ENCODE peak calls at places on chromosomes 12 and 14, in six cellular contexts. Y is CD8-positive, alpha-beta memory T cell; I is GM23248; V is A549; H is mammary epithelial cell; E is transverse colon. M is an unnamed sample. For H3K4me1 and H3K9me3, the result is how much of the 10 kb centered on the place peaks cover.

GRCh38 chr12:126418357-126418756 is 1353.1 kb downstream of the AACS start:
- DNase-seq in Y (no peak), I (no peak), V (no peak), H (no peak), E (no peak), M (no peak)

GRCh38 chr12:49903700-49904423 is at the start of gene FAIM2:
- DNase-seq in Y (peak), I (peak), V (no peak), H (no peak), E (peak), M (no peak)

GRCh38 chr12:53550595-53550994 is 43.3 kb upstream of the NPFF start:
- DNase-seq in Y (no peak), I (peak), V (no peak), H (peak), E (no peak), M (no peak)

GRCh38 chr12:9132008-9132535 is 16.4 kb upstream of the A2M start:
- DNase-seq in Y (no peak), I (no peak), V (peak), H (peak), E (no peak), M (no peak)

GRCh38 chr12:6038160-6038559 is 86.3 kb downstream of the VWF start:
- DNase-seq in Y (no peak), I (peak), V (peak), H (peak), E (peak), M (no peak)

GRCh38 chr12:74780458-74781241 is 243.0 kb downstream of the ATXN7L3B start:
- DNase-seq in Y (no peak), I (peak), V (no peak), H (peak), E (no peak), M (no peak)

GRCh38 chr12:69240625-69240984 is 1.2 kb downstream of the CPSF6 start:
- DNase-seq in Y (peak), I (peak), V (peak), H (peak), E (no peak), M (no peak)

GRCh38 chr12:45435945-45436710 is 220.2 kb downstream of the ANO6 start:
- DNase-seq in Y (no peak), I (peak), V (no peak), H (peak), E (no peak), M (no peak)

GRCh38 chr12:41185946-41186345 is 2.2 kb upstream of the PDZRN4 start:
- DNase-seq in Y (no peak), I (peak), V (no peak), H (no peak), E (no peak), M (no peak)

GRCh38 chr12:2960432-2960956 is 1.3 kb downstream of the TEAD4 start:
- DNase-seq in Y (no peak), I (peak), V (peak), H (peak), E (no peak), M (peak)

GRCh38 chr12:98227162-98227561 is 288.2 kb upstream of the TMPO start:
- DNase-seq in Y (no peak), I (peak), V (peak), H (no peak), E (no peak), M (no peak)

GRCh38 chr14:104588066-104588857 is 8.7 kb downstream of the C14orf180 start:
- DNase-seq in Y (no peak), I (no peak), V (no peak), H (no peak), E (no peak), M (no peak)

GRCh38 chr12:66603458-66603857 is 75.4 kb downstream of the GRIP1 start:
- DNase-seq in Y (no peak), I (no peak), V (no peak), H (no peak), E (no peak), M (peak)

GRCh38 chr12:44812062-44812461 is 64.1 kb downstream of the NELL2 start:
- DNase-seq in Y (peak), I (no peak), V (peak), H (peak), E (no peak), M (no peak)

GRCh38 chr12:24599737-24600136 is 349.2 kb downstream of the BCAT1 start:
- DNase-seq in Y (no peak), I (no peak), V (no peak), H (no peak), E (no peak), M (no peak)

GRCh38 chr12:107536613-107537012 is 149.0 kb upstream of the PWP1 start:
- DNase-seq in Y (no peak), I (no peak), V (no peak), H (no peak), E (no peak), M (no peak)

GRCh38 chr14:88911811-88912210 is 87.4 kb downstream of the TTC8 start:
- DNase-seq in Y (no peak), I (no peak), V (no peak), H (no peak), E (no peak), M (no peak)

GRCh38 chr12:115166698-115167315 is 482.8 kb upstream of the TBX3 start:
- DNase-seq in Y (no peak), I (no peak), V (peak), H (no peak), E (no peak), M (no peak)

GRCh38 chr14:99182548-99183115 is 89.4 kb downstream of the BCL11B start:
- DNase-seq in Y (no peak), I (no peak), V (no peak), H (no peak), E (no peak), M (no peak)

DNA sequence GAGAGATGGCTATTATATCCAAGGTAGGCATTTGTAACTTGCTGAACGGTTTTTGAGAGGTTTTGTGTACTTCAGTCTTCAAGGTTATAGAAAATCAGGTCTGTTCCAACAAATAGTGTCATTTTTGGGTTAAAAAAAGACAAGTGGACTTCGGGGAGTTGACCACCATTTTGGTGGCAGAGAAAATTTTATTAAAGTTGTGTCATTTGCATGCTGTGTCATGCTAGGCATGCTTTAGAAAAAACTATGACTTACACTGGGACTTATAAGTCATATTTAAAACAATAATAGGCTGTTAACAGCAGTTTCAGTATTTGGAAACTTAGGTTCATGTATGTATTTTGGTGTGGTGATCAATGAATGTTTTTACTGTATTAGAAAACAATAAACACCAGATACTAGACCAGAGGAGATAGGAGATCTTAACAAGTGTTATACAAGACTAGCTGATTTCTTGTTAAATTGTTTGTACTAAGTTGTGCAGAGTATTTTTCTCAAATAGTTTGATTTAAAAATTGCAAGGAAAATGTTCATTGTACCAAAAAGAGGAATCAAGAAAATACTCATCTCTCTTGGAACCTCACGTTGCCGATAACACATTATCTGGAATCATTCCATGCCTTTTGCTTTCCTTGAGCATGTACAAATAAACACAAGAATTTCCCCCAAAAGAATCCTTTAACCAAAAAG is 1.4 kb downstream of the RAN start:
- DNase-seq in Y (no peak), I (peak), V (no peak), H (peak), E (no peak), M (no peak)
- H3K4me1 ChIP-seq in Y (under half), I (under half), V (under half), H (under half), E (under half), M (under half)

GRCh38 chr14:85793533-85793932 is 263.6 kb downstream of the FLRT2 start:
- DNase-seq in Y (no peak), I (no peak), V (no peak), H (no peak), E (no peak), M (no peak)
- H3K9me3 ChIP-seq in Y (under half), I (under half), V (under half), H (under half), E (under half), M (under half)

GRCh38 chr12:91182664-91183455 is at the start of gene DCN:
- DNase-seq in Y (no peak), I (peak), V (no peak), H (no peak), E (no peak), M (no peak)
- H3K4me1 ChIP-seq in Y (under half), I (under half), V (under half), H (under half), E (under half), M (under half)

DNA sequence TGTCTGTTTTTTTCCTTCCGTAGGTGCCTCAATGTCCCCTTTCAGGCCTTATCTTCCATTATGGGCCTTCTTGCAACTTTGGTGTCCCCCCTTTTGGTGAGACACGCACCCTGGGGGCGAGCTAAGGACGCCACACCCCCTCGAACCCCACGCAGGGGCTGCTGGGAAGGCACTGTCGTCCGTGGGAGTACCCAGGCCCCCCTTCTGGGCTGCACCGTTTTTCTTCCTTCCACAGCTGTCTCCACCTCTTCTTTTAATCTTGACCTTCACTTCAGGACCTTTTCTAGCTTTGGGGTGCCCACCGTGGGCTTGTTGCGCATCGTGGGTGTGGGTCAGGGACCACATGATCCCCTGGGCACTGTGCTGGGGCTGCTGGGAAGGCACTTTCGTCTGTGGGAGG is 271.8 kb downstream of the ALG10 start:
- DNase-seq in Y (no peak), I (no peak), V (no peak), H (no peak), E (no peak), M (no peak)
- H3K9me3 ChIP-seq in Y (under half), I (under half), V (under half), H (half or more), E (under half), M (under half)

GRCh38 chr12:108846320-108846719 is 11.1 kb downstream of the SSH1 start:
- DNase-seq in Y (no peak), I (peak), V (no peak), H (no peak), E (no peak), M (no peak)

GRCh38 chr12:108842364-108842763 is 15.0 kb downstream of the SSH1 start:
- DNase-seq in Y (no peak), I (no peak), V (no peak), H (no peak), E (no peak), M (no peak)

GRCh38 chr12:108845696-108846095 is 11.7 kb downstream of the SSH1 start:
- DNase-seq in Y (no peak), I (no peak), V (no peak), H (no peak), E (no peak), M (no peak)

GRCh38 chr12:108840605-108841328 is 16.6 kb downstream of the SSH1 start:
- DNase-seq in Y (no peak), I (no peak), V (no peak), H (no peak), E (no peak), M (no peak)

GRCh38 chr12:108843187-108843586 is 14.2 kb downstream of the SSH1 start:
- DNase-seq in Y (no peak), I (no peak), V (no peak), H (no peak), E (no peak), M (no peak)
- H3K4me1 ChIP-seq in Y (under half), I (under half), V (under half), H (under half), E (under half), M (under half)

GRCh38 chr14:28348797-28349196 is 417.8 kb upstream of the FOXG1 start:
- DNase-seq in Y (no peak), I (no peak), V (no peak), H (no peak), E (no peak), M (no peak)
- H3K9me3 ChIP-seq in Y (under half), I (under half), V (under half), H (under half), E (under half), M (under half)

DNA sequence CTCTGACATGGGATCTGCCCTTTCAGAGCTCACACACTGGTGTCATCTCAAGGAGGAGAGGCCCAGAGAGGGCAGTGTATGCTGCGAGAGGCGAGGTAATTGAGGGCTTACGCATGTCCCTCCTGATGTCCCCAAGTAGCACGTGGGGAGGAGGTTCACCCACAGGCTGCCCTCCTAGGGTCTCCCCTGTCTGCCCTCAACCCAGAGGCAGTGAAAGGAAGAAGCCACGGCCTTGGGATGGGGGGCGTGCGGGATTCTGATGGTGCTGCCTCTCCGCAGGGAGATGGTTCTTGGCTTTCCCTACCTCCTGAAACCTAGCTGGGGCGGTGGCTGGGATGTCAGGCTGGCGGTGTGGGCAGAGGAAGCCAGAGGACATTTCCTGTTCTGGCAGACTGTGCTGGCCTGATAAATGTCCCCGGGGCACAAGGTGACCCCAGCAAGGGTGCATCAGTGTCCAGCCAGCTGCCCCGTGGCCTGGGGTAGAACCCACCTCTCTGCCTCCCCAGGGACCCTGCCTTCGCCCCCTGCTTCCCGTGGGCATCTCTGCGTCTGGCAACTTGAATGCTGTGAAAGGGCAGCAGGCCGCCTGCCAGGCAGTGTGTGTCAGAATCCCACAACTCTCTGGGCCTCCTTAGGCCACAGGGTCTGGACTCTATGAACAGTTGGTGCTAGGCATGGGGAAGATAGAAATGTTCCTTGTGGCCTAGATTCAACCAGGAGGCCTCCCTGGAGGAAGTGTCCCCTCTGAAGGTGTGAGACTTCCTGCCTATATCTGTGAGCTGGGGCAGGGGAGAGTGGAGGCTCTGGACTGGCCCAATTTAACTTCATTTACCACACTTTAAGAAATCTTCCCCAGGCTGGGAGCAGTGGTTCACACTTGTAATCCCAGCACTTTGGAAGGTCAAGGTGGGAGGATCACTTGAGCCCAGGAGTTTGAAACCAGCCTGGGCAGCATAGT is 4.8 kb downstream of the SH2B3 start:
- DNase-seq in Y (no peak), I (peak), V (no peak), H (no peak), E (no peak), M (no peak)
- H3K4me1 ChIP-seq in Y (half or more), I (half or more), V (under half), H (under half), E (half or more), M (half or more)

GRCh38 chr12:132950844-132951535 is 5.1 kb downstream of the ZNF605 start:
- DNase-seq in Y (no peak), I (no peak), V (no peak), H (no peak), E (no peak), M (no peak)
- H3K9me3 ChIP-seq in Y (under half), I (under half), V (half or more), H (half or more), E (under half), M (under half)

GRCh38 chr14:77039285-77040058 is 11.0 kb upstream of the IRF2BPL start:
- DNase-seq in Y (peak), I (peak), V (no peak), H (peak), E (peak), M (no peak)

GRCh38 chr14:77041837-77042557 is 13.5 kb upstream of the IRF2BPL start:
- DNase-seq in Y (no peak), I (peak), V (no peak), H (peak), E (peak), M (peak)

GRCh38 chr14:77040309-77040994 is 11.9 kb upstream of the IRF2BPL start:
- DNase-seq in Y (peak), I (peak), V (peak), H (peak), E (peak), M (peak)

GRCh38 chr14:77040059-77040308 is 11.5 kb upstream of the IRF2BPL start:
- DNase-seq in Y (no peak), I (no peak), V (no peak), H (no peak), E (no peak), M (no peak)

GRCh38 chr14:77040995-77041744 is 12.7 kb upstream of the IRF2BPL start:
- DNase-seq in Y (no peak), I (no peak), V (no peak), H (no peak), E (peak), M (no peak)
- H3K4me1 ChIP-seq in Y (half or more), I (half or more), V (half or more), H (half or more), E (half or more), M (half or more)

DNA sequence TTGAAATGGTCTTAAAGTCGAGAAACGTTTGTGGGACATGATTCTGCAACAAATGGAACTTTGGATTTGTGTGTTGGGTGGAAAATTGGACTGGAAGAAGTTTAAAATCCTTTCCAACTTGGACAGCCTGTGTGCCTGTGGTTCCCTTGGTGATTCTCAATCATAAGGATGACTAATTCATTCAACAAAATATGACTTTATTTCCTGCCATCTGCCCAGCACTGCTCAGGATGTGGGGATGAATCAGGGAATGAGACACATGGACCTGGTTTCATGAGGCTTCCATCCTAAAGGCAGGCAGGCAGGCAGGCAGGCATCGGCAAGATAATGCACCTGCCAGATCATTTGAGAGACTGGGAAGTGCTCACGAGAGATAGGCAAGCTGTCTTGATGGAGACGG is 57.3 kb upstream of the TMEM132D start:
- DNase-seq in Y (no peak), I (peak), V (peak), H (no peak), E (no peak), M (no peak)
- H3K9me3 ChIP-seq in Y (under half), I (under half), V (under half), H (under half), E (under half), M (under half)